ENCODE peak calls at places on chromosomes 3 and 15, in ten cellular contexts. X is K562; M is CD8-positive, alpha-beta T cell; I is esophagus squamous epithelium; W is PC-9; Y is neural progenitor cell; Z is upper lobe of right lung; T is heart right ventricle; C is tibial artery; L is HL-60. B is an unnamed sample. For H3K27me3, the result is how much of the 10 kb centered on the place peaks cover.

GRCh38 chr15:92521624-92522008 is 127.9 kb downstream of the ST8SIA2 start:
- DNase-seq in X (peak), M (peak), I (no peak), W (peak), Y (peak), Z (no peak), T (peak), C (peak), L (peak), B (no peak)

GRCh38 chr15:70036585-70037343 is 61.0 kb downstream of the TLE3 start:
- DNase-seq in X (no peak), M (no peak), I (no peak), W (peak), Y (no peak), Z (peak), T (no peak), C (no peak), L (no peak), B (no peak)

GRCh38 chr3:48695113-48695753 is 9.5 kb upstream of the NCKIPSD start:
- DNase-seq in X (no peak), M (no peak), I (no peak), W (no peak), Y (peak), Z (peak), T (peak), C (peak), L (no peak), B (peak)

GRCh38 chr15:40902605-40903561 is 8.6 kb downstream of the VPS18 start:
- DNase-seq in X (no peak), M (no peak), I (no peak), W (no peak), Y (peak), Z (peak), T (no peak), C (peak), L (peak), B (no peak)

GRCh38 chr3:122392868-122393844 is 9.2 kb downstream of the FAM162A start:
- DNase-seq in X (peak), M (no peak), I (no peak), W (no peak), Y (peak), Z (no peak), T (no peak), C (no peak), L (peak), B (peak)

GRCh38 chr3:8238434-8238833 is 263.2 kb upstream of the LMCD1 start:
- DNase-seq in X (no peak), M (no peak), I (no peak), W (no peak), Y (no peak), Z (no peak), T (no peak), C (no peak), L (no peak), B (no peak)

GRCh38 chr3:117322866-117323265 is 613.3 kb downstream of the TUSC7 start:
- DNase-seq in X (no peak), M (no peak), I (no peak), W (no peak), Y (peak), Z (no peak), T (no peak), C (no peak), L (no peak), B (no peak)

GRCh38 chr3:28949580-28949979 is 331.3 kb upstream of the RBMS3 start:
- DNase-seq in X (no peak), M (no peak), I (no peak), W (no peak), Y (no peak), Z (no peak), T (no peak), C (no peak), L (no peak), B (no peak)

GRCh38 chr3:17039579-17039978 is 154.8 kb downstream of the PLCL2 start:
- DNase-seq in X (no peak), M (no peak), I (no peak), W (peak), Y (no peak), Z (no peak), T (no peak), C (no peak), L (no peak), B (peak)

DNA sequence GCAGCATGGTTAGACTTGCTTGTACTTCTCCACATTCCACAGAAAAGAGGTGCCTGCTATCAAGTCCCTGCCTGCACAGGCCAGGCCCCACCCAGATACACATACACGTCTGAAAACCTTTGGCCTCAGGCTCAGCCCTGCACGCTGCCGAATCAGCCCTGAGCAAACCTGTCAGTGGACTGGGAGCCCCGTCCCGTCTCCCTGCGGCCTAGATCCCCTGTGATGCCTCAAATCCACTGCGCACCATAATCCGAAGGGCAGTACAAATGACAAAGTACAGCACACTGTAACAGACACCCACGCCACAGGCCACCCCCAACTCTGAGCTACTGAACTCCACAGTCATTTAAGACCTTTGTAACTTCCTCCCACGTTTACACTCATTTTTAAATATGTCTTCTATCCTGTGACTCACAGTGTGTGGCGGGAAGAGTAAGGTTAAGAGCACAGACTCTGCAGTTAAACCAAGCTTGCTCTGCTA is 67.1 kb downstream of the MB21D2 start:
- DNase-seq in X (peak), M (no peak), I (no peak), W (peak), Y (no peak), Z (no peak), T (no peak), C (no peak), L (no peak), B (no peak)
- H3K4me3 ChIP-seq in X (no peak), M (no peak), I (no peak), W (no peak), Y (no peak), Z (no peak), T (no peak), C (no peak), L (no peak), B (no peak)

GRCh38 chr3:127820221-127820870 is 2.0 kb downstream of the MGLL start:
- DNase-seq in X (no peak), M (peak), I (no peak), W (peak), Y (no peak), Z (peak), T (no peak), C (peak), L (peak), B (peak)
- TF ChIP-seq CTCF in X (no peak), M (no peak), I (no peak), W (no peak), Y (no peak), Z (no peak), T (no peak), C (peak), L (no peak), B (peak)

DNA sequence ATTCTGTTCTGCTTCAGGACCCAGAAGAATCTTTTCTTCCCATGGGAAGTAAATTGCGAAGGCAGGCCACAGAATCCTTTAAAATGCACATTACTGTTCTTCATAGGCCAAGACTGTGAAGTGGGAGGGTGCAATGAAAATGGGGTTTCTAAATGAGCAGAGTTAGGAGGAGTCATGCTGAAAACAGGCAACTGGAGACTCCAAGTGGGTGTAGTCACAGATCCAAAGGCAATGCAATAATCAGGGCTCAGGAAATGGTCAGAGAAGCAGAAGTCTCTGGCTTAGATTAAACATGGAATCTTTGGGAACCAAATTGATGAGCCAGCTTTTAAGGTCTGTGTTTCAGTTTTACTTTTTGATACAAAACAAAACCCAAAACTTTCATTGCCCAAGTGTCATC is 37.6 kb downstream of the HHLA2 start:
- DNase-seq in X (no peak), M (no peak), I (no peak), W (no peak), Y (no peak), Z (no peak), T (no peak), C (no peak), L (no peak), B (no peak)
- H3K27me3 ChIP-seq in X (under half), M (under half), I (under half), W (under half), Y (under half), Z (under half), T (under half), C (under half), L (under half), B (under half)

GRCh38 chr15:63042879-63043340 is 363 bp downstream of the TPM1 start:
- DNase-seq in X (no peak), M (no peak), I (no peak), W (no peak), Y (peak), Z (peak), T (no peak), C (no peak), L (no peak), B (no peak)
- H3K4me3 ChIP-seq in X (no peak), M (peak), I (peak), W (peak), Y (peak), Z (peak), T (peak), C (peak), L (peak), B (peak)

DNA sequence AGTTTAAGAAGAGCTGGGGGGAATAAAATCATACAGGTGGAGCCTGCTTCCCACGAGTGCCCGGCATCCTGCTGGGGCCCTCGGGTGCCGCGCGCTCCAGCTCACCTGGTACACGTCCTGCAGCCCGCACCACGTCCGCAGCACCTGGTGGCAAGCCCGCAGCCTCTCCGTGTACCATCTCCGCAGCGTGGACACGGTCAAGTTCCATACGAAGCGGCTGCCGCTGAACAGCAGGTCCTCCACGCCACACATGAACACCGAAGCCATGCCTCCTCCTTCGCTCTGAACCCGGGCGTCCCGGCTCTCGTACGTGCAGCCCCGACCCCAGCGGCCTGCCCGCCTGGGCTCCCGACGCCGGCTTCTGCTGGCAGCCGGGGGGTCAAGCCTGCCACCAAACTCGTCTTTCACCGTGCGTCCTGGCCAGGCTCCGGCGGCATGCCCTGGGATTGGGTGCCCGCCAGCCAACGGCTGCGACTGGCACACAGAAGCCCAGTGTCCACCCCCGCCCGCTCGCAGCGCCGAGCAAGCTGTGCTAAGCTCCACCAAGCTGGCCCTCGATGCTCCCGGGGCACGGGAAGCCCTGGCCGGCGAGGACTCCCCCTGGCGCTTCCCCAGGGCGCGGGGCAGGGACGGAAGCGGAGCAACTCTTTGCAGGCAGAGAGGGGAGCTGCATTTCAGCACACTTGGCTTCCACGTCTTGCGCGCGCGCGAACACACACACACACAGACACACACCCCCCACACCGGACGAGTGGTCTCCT is at the start of gene FRMD4B:
- DNase-seq in X (no peak), M (no peak), I (no peak), W (no peak), Y (peak), Z (peak), T (peak), C (peak), L (peak), B (peak)
- TF ChIP-seq CTCF in X (peak), M (no peak), I (peak), W (no peak), Y (peak), Z (peak), T (peak), C (no peak), L (no peak), B (peak)

B was measured in kidney epithelial cell.